ENCODE peak calls at places on chromosomes 4 and X, in eight cellular contexts. One of them, this sample, is unnamed.

GRCh38 chr4:25180524-25181131 is 20.4 kb upstream of the SEPSECS start:
- DNase-seq in GM12865: peak; percentile 75
- DNase-seq in uterus: no peak
- DNase-seq in fibroblast of the aortic adventitia: peak; percentile 57
- DNase-seq in fibroblast of lung: peak; percentile 27
- DNase-seq in esophagus squamous epithelium: no peak
- DNase-seq in AG04450: no peak
- DNase-seq in pancreas: no peak
- DNase-seq in this sample: peak; percentile 47

GRCh38 chrX:40406330-40406859 is 174.4 kb upstream of the ATP6AP2 start:
- DNase-seq in GM12865: peak; percentile 73
- DNase-seq in uterus: no peak
- DNase-seq in fibroblast of the aortic adventitia: no peak
- DNase-seq in fibroblast of lung: no peak
- DNase-seq in esophagus squamous epithelium: no peak
- DNase-seq in AG04450: no peak
- DNase-seq in pancreas: no peak
- DNase-seq in this sample: no peak

GRCh38 chr4:55157559-55158277 is 32.3 kb upstream of the KDR start:
- DNase-seq in GM12865: no peak
- DNase-seq in uterus: no peak
- DNase-seq in fibroblast of the aortic adventitia: no peak
- DNase-seq in fibroblast of lung: no peak
- DNase-seq in esophagus squamous epithelium: no peak
- DNase-seq in AG04450: no peak
- DNase-seq in pancreas: no peak
- DNase-seq in this sample: no peak

GRCh38 chr4:38062894-38063168 is 102.6 kb downstream of the PTTG2 start:
- DNase-seq in GM12865: no peak
- DNase-seq in uterus: no peak
- DNase-seq in fibroblast of the aortic adventitia: peak; percentile 19
- DNase-seq in fibroblast of lung: no peak
- DNase-seq in esophagus squamous epithelium: no peak
- DNase-seq in AG04450: no peak
- DNase-seq in pancreas: no peak
- DNase-seq in this sample: no peak

GRCh38 chrX:115948018-115948923 is 222.3 kb upstream of the AGTR2 start:
- DNase-seq in GM12865: no peak
- DNase-seq in uterus: no peak
- DNase-seq in fibroblast of the aortic adventitia: no peak
- DNase-seq in fibroblast of lung: no peak
- DNase-seq in esophagus squamous epithelium: no peak
- DNase-seq in AG04450: no peak
- DNase-seq in pancreas: no peak
- DNase-seq in this sample: no peak

GRCh38 chr4:54093609-54094240 is 6.2 kb upstream of the GSX2 start:
- DNase-seq in GM12865: no peak
- DNase-seq in uterus: no peak
- DNase-seq in fibroblast of the aortic adventitia: no peak
- DNase-seq in fibroblast of lung: no peak
- DNase-seq in esophagus squamous epithelium: no peak
- DNase-seq in AG04450: no peak
- DNase-seq in pancreas: no peak
- DNase-seq in this sample: no peak

GRCh38 chrX:6228720-6229119 is at the start of gene NLGN4X:
- DNase-seq in GM12865: no peak
- DNase-seq in uterus: no peak
- DNase-seq in fibroblast of the aortic adventitia: no peak
- DNase-seq in fibroblast of lung: peak; percentile 29
- DNase-seq in esophagus squamous epithelium: no peak
- DNase-seq in AG04450: no peak
- DNase-seq in pancreas: no peak
- DNase-seq in this sample: no peak

GRCh38 chr4:2578106-2578505 is 41.7 kb downstream of the FAM193A start:
- DNase-seq in GM12865: no peak
- DNase-seq in uterus: no peak
- DNase-seq in fibroblast of the aortic adventitia: no peak
- DNase-seq in fibroblast of lung: no peak
- DNase-seq in esophagus squamous epithelium: no peak
- DNase-seq in AG04450: no peak
- DNase-seq in pancreas: no peak
- DNase-seq in this sample: no peak

GRCh38 chr4:67549123-67549522 is 3.8 kb upstream of the CENPC start:
- DNase-seq in GM12865: peak; percentile 67
- DNase-seq in uterus: no peak
- DNase-seq in fibroblast of the aortic adventitia: peak; percentile 46
- DNase-seq in fibroblast of lung: peak; percentile 13
- DNase-seq in esophagus squamous epithelium: no peak
- DNase-seq in AG04450: no peak
- DNase-seq in pancreas: no peak
- DNase-seq in this sample: no peak

GRCh38 chr4:173273956-173274355 is 60.2 kb downstream of the HMGB2 start:
- DNase-seq in GM12865: no peak
- DNase-seq in uterus: no peak
- DNase-seq in fibroblast of the aortic adventitia: peak; percentile 21
- DNase-seq in fibroblast of lung: no peak
- DNase-seq in esophagus squamous epithelium: no peak
- DNase-seq in AG04450: peak; percentile 32
- DNase-seq in pancreas: no peak
- DNase-seq in this sample: no peak

GRCh38 chr4:24655971-24656370 is 71.6 kb upstream of the DHX15 start:
- DNase-seq in GM12865: no peak
- DNase-seq in uterus: no peak
- DNase-seq in fibroblast of the aortic adventitia: no peak
- DNase-seq in fibroblast of lung: peak; percentile 31
- DNase-seq in esophagus squamous epithelium: no peak
- DNase-seq in AG04450: no peak
- DNase-seq in pancreas: no peak
- DNase-seq in this sample: no peak

GRCh38 chr4:77100234-77100633 is 24.4 kb upstream of the CCNI start:
- DNase-seq in GM12865: no peak
- DNase-seq in uterus: no peak
- DNase-seq in fibroblast of the aortic adventitia: no peak
- DNase-seq in fibroblast of lung: no peak
- DNase-seq in esophagus squamous epithelium: no peak
- DNase-seq in AG04450: no peak
- DNase-seq in pancreas: no peak
- DNase-seq in this sample: no peak

GRCh38 chr4:37662861-37663390 is 23.2 kb downstream of the RELL1 start:
- DNase-seq in GM12865: no peak
- DNase-seq in uterus: no peak
- DNase-seq in fibroblast of the aortic adventitia: peak; percentile 26
- DNase-seq in fibroblast of lung: peak; percentile 56
- DNase-seq in esophagus squamous epithelium: no peak
- DNase-seq in AG04450: no peak
- DNase-seq in pancreas: no peak
- DNase-seq in this sample: peak; percentile 83

GRCh38 chrX:49053223-49054072 is 5.4 kb upstream of the CCDC120 start:
- DNase-seq in GM12865: peak; percentile 82
- DNase-seq in uterus: peak; percentile 62
- DNase-seq in fibroblast of the aortic adventitia: peak; percentile 35
- DNase-seq in fibroblast of lung: peak; percentile 45
- DNase-seq in esophagus squamous epithelium: no peak
- DNase-seq in AG04450: no peak
- DNase-seq in pancreas: peak; percentile 76
- DNase-seq in this sample: peak; percentile 59

GRCh38 chrX:56729152-56729557 is at the start of gene NBDY:
- DNase-seq in GM12865: peak; percentile 57
- DNase-seq in uterus: peak; percentile 22
- DNase-seq in fibroblast of the aortic adventitia: peak; percentile 47
- DNase-seq in fibroblast of lung: peak; percentile 56
- DNase-seq in esophagus squamous epithelium: no peak
- DNase-seq in AG04450: no peak
- DNase-seq in pancreas: no peak
- DNase-seq in this sample: peak; percentile 77

GRCh38 chr4:25814323-25814722 is 48.5 kb downstream of the SEL1L3 start:
- DNase-seq in GM12865: no peak
- DNase-seq in uterus: no peak
- DNase-seq in fibroblast of the aortic adventitia: peak; percentile 84
- DNase-seq in fibroblast of lung: peak; percentile 95
- DNase-seq in esophagus squamous epithelium: no peak
- DNase-seq in AG04450: no peak
- DNase-seq in pancreas: no peak
- DNase-seq in this sample: peak; percentile 57

GRCh38 chr4:108060164-108060563 is 70.5 kb downstream of the HADH start:
- DNase-seq in GM12865: peak; percentile 41
- DNase-seq in uterus: no peak
- DNase-seq in fibroblast of the aortic adventitia: peak; percentile 44
- DNase-seq in fibroblast of lung: peak; percentile 45
- DNase-seq in esophagus squamous epithelium: no peak
- DNase-seq in AG04450: peak; percentile 4
- DNase-seq in pancreas: no peak
- DNase-seq in this sample: peak; percentile 51

GRCh38 chrX:154074199-154074598 is 23.3 kb downstream of the MECP2 start:
- DNase-seq in GM12865: no peak
- DNase-seq in uterus: no peak
- DNase-seq in fibroblast of the aortic adventitia: peak; percentile 78
- DNase-seq in fibroblast of lung: peak; percentile 80
- DNase-seq in esophagus squamous epithelium: no peak
- DNase-seq in AG04450: no peak
- DNase-seq in pancreas: no peak
- DNase-seq in this sample: no peak

GRCh38 chr4:21778702-21779101 is 169.9 kb downstream of the KCNIP4 start:
- DNase-seq in GM12865: no peak
- DNase-seq in uterus: no peak
- DNase-seq in fibroblast of the aortic adventitia: no peak
- DNase-seq in fibroblast of lung: no peak
- DNase-seq in esophagus squamous epithelium: no peak
- DNase-seq in AG04450: no peak
- DNase-seq in pancreas: no peak
- DNase-seq in this sample: no peak

GRCh38 chr4:182238355-182238931 is 4.8 kb upstream of the TENM3 start:
- DNase-seq in GM12865: no peak
- DNase-seq in uterus: no peak
- DNase-seq in fibroblast of the aortic adventitia: no peak
- DNase-seq in fibroblast of lung: peak; percentile 71
- DNase-seq in esophagus squamous epithelium: no peak
- DNase-seq in AG04450: no peak
- DNase-seq in pancreas: no peak
- DNase-seq in this sample: no peak

GRCh38 chrX:135543924-135544323 is 23.5 kb downstream of the INTS6L start:
- DNase-seq in GM12865: peak; percentile 37
- DNase-seq in uterus: no peak
- DNase-seq in fibroblast of the aortic adventitia: no peak
- DNase-seq in fibroblast of lung: no peak
- DNase-seq in esophagus squamous epithelium: no peak
- DNase-seq in AG04450: no peak
- DNase-seq in pancreas: no peak
- DNase-seq in this sample: no peak

GRCh38 chr4:87592124-87592523 is 16.2 kb upstream of the DSPP start:
- DNase-seq in GM12865: no peak
- DNase-seq in uterus: no peak
- DNase-seq in fibroblast of the aortic adventitia: no peak
- DNase-seq in fibroblast of lung: no peak
- DNase-seq in esophagus squamous epithelium: no peak
- DNase-seq in AG04450: no peak
- DNase-seq in pancreas: no peak
- DNase-seq in this sample: no peak

GRCh38 chr4:185278716-185279115 is 69.3 kb downstream of the SNX25 start:
- DNase-seq in GM12865: no peak
- DNase-seq in uterus: no peak
- DNase-seq in fibroblast of the aortic adventitia: peak; percentile 15
- DNase-seq in fibroblast of lung: no peak
- DNase-seq in esophagus squamous epithelium: no peak
- DNase-seq in AG04450: no peak
- DNase-seq in pancreas: no peak
- DNase-seq in this sample: no peak

GRCh38 chr4:3756343-3757059 is 9.7 kb upstream of the ADRA2C start:
- DNase-seq in GM12865: no peak
- DNase-seq in uterus: no peak
- DNase-seq in fibroblast of the aortic adventitia: no peak
- DNase-seq in fibroblast of lung: no peak
- DNase-seq in esophagus squamous epithelium: no peak
- DNase-seq in AG04450: no peak
- DNase-seq in pancreas: no peak
- DNase-seq in this sample: no peak

GRCh38 chr4:38128478-38129451 is 168.6 kb downstream of the PTTG2 start:
- DNase-seq in GM12865: peak; percentile 94
- DNase-seq in uterus: no peak
- DNase-seq in fibroblast of the aortic adventitia: peak; percentile 89
- DNase-seq in fibroblast of lung: peak; percentile 56
- DNase-seq in esophagus squamous epithelium: no peak
- DNase-seq in AG04450: no peak
- DNase-seq in pancreas: no peak
- DNase-seq in this sample: no peak

GRCh38 chrX:55490121-55490520 is 473 bp upstream of the USP51 start:
- DNase-seq in GM12865: no peak
- DNase-seq in uterus: no peak
- DNase-seq in fibroblast of the aortic adventitia: no peak
- DNase-seq in fibroblast of lung: no peak
- DNase-seq in esophagus squamous epithelium: no peak
- DNase-seq in AG04450: no peak
- DNase-seq in pancreas: no peak
- DNase-seq in this sample: peak; percentile 14
- H3K4me3 ChIP-seq in GM12865: peak overlapping the region; percentile 67
- H3K4me3 ChIP-seq in uterus: peak overlapping the region; percentile 83
- H3K4me3 ChIP-seq in fibroblast of the aortic adventitia: peak overlapping the region; percentile 76
- H3K4me3 ChIP-seq in fibroblast of lung: no peak overlapping the region
- H3K4me3 ChIP-seq in esophagus squamous epithelium: peak overlapping the region; percentile 70
- H3K4me3 ChIP-seq in AG04450: peak overlapping the region; percentile 71
- H3K4me3 ChIP-seq in pancreas: peak overlapping the region; percentile 56
- H3K4me3 ChIP-seq in this sample: peak overlapping the region; percentile 73

DNA sequence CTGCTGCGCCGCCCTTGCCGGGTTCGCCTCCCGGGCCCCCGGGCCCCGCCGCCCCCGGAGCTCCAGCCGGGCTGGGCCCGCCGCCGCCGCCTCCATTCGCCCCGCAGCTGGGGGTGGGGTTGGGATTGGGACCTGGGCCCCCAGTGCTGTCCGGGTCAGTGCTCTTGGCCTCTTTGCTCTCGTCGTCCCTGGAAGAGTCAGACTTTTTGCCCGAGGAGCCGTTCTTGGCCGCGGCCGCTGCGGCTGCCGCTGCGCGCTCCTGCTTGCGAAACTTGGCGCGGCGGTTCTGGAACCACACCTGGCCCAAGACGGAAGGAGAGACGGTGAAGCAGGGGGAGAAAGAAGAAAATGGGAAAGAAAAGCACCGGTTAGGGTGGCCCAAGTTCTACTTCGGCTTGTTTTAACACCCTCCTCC is 2.5 kb downstream of the PHOX2B start:
- DNase-seq in GM12865: no peak
- DNase-seq in uterus: no peak
- DNase-seq in fibroblast of the aortic adventitia: no peak
- DNase-seq in fibroblast of lung: no peak
- DNase-seq in esophagus squamous epithelium: no peak
- DNase-seq in AG04450: no peak
- DNase-seq in pancreas: no peak
- DNase-seq in this sample: no peak
- H3K4me3 ChIP-seq in GM12865: no peak overlapping the region
- H3K4me3 ChIP-seq in uterus: no peak overlapping the region
- H3K4me3 ChIP-seq in fibroblast of the aortic adventitia: no peak overlapping the region
- H3K4me3 ChIP-seq in fibroblast of lung: no peak overlapping the region
- H3K4me3 ChIP-seq in esophagus squamous epithelium: no peak overlapping the region
- H3K4me3 ChIP-seq in AG04450: no peak overlapping the region
- H3K4me3 ChIP-seq in pancreas: no peak overlapping the region
- H3K4me3 ChIP-seq in this sample: no peak overlapping the region

GRCh38 chrX:50814701-50815476 is 895 bp upstream of the SHROOM4 start:
- DNase-seq in GM12865: no peak
- DNase-seq in uterus: no peak
- DNase-seq in fibroblast of the aortic adventitia: no peak
- DNase-seq in fibroblast of lung: peak; percentile 55
- DNase-seq in esophagus squamous epithelium: no peak
- DNase-seq in AG04450: no peak
- DNase-seq in pancreas: no peak
- DNase-seq in this sample: peak; percentile 10
- H3K4me3 ChIP-seq in GM12865: no peak overlapping the region
- H3K4me3 ChIP-seq in uterus: peak overlapping the region; percentile 54
- H3K4me3 ChIP-seq in fibroblast of the aortic adventitia: no peak overlapping the region
- H3K4me3 ChIP-seq in fibroblast of lung: no peak overlapping the region
- H3K4me3 ChIP-seq in esophagus squamous epithelium: peak overlapping the region; percentile 52
- H3K4me3 ChIP-seq in AG04450: peak overlapping the region; percentile 63
- H3K4me3 ChIP-seq in pancreas: no peak overlapping the region
- H3K4me3 ChIP-seq in this sample: no peak overlapping the region

GRCh38 chrX:24235084-24235710 is 78.7 kb downstream of the SUPT20HL2 start:
- DNase-seq in GM12865: peak; percentile 60
- DNase-seq in uterus: no peak
- DNase-seq in fibroblast of the aortic adventitia: no peak
- DNase-seq in fibroblast of lung: no peak
- DNase-seq in esophagus squamous epithelium: no peak
- DNase-seq in AG04450: no peak
- DNase-seq in pancreas: no peak
- DNase-seq in this sample: no peak
- H3K4me3 ChIP-seq in GM12865: peak overlapping the region; percentile 41
- H3K4me3 ChIP-seq in uterus: no peak overlapping the region
- H3K4me3 ChIP-seq in fibroblast of the aortic adventitia: no peak overlapping the region
- H3K4me3 ChIP-seq in fibroblast of lung: no peak overlapping the region
- H3K4me3 ChIP-seq in esophagus squamous epithelium: no peak overlapping the region
- H3K4me3 ChIP-seq in AG04450: no peak overlapping the region
- H3K4me3 ChIP-seq in pancreas: no peak overlapping the region
- H3K4me3 ChIP-seq in this sample: no peak overlapping the region

This sample was measured in testis.